ENCODE peak calls at places on chromosome 10, in five cellular contexts. C, L, R, F and U are unnamed samples.

GRCh38 chr10:97889461-97890265 is 40.0 kb downstream of the GOLGA7B start:
- DNase-seq in R (no peak), F (peak; percentile 58), C (no peak), L (peak; percentile 80), U (peak; percentile 96)

GRCh38 chr10:3122486-3123205 is 49.9 kb downstream of the PITRM1 start:
- DNase-seq in L (no peak), R (no peak), F (peak; percentile 83), C (no peak), U (peak; percentile 61)

GRCh38 chr10:4194231-4194630 is 409.2 kb upstream of the KLF6 start:
- DNase-seq in R (no peak), L (no peak), C (no peak), F (no peak), U (no peak)

GRCh38 chr10:50614444-50615137 is 9.2 kb downstream of the SGMS1 start:
- DNase-seq in L (peak; percentile 52), R (peak; percentile 51), C (no peak), F (no peak), U (no peak)

GRCh38 chr10:35328404-35329037 is 7.8 kb upstream of the CCNY start:
- DNase-seq in R (no peak), C (no peak), F (no peak), L (no peak), U (no peak)

GRCh38 chr10:49395741-49396665 is at the start of gene DRGX:
- DNase-seq in R (no peak), C (no peak), L (no peak), F (no peak), U (no peak)

GRCh38 chr10:22992075-22992474 is 64.2 kb downstream of the ARMC3 start:
- DNase-seq in R (no peak), F (no peak), C (no peak), L (no peak), U (no peak)

GRCh38 chr10:68992721-68993440 is 4.3 kb downstream of the KIFBP start:
- DNase-seq in C (no peak), L (peak; percentile 47), F (no peak), R (no peak), U (no peak)

GRCh38 chr10:55351431-55351830 is 550.4 kb upstream of the PCDH15 start:
- DNase-seq in C (no peak), R (no peak), L (no peak), F (no peak), U (no peak)

GRCh38 chr10:21993360-21994001 is 10.0 kb downstream of the DNAJC1 start:
- DNase-seq in R (no peak), C (no peak), L (no peak), F (no peak), U (no peak)

GRCh38 chr10:70693619-70694286 is 21.4 kb downstream of the ADAMTS14 start:
- DNase-seq in C (peak; percentile 55), L (no peak), F (no peak), R (no peak), U (no peak)

GRCh38 chr10:45100429-45100828 is 99.7 kb downstream of the ZNF22 start:
- DNase-seq in F (no peak), C (no peak), L (no peak), R (no peak), U (no peak)

GRCh38 chr10:91090761-91091529 is 129.5 kb upstream of the PCGF5 start:
- DNase-seq in L (no peak), R (no peak), C (no peak), F (no peak), U (no peak)

GRCh38 chr10:101941871-101942270 is 98.3 kb upstream of the KCNIP2 start:
- DNase-seq in L (no peak), C (no peak), F (no peak), R (no peak), U (no peak)

GRCh38 chr10:19629559-19629958 is 186.7 kb upstream of the PLXDC2 start:
- DNase-seq in C (peak; percentile 58), R (peak; percentile 19), F (no peak), L (peak; percentile 51), U (peak; percentile 86)

GRCh38 chr10:49096890-49097445 is 18.4 kb downstream of the VSTM4 start:
- DNase-seq in F (no peak), C (no peak), R (no peak), L (no peak), U (no peak)

GRCh38 chr10:109343293-109343692 is 580.0 kb downstream of the XPNPEP1 start:
- DNase-seq in F (peak; percentile 50), C (no peak), R (no peak), L (no peak), U (no peak)

GRCh38 chr10:34522542-34522941 is 292.6 kb downstream of the PARD3 start:
- DNase-seq in R (no peak), L (no peak), C (no peak), F (no peak), U (no peak)

GRCh38 chr10:110445871-110446270 is 51.8 kb upstream of the DUSP5 start:
- DNase-seq in C (no peak), F (no peak), L (peak; percentile 4), R (no peak), U (no peak)

GRCh38 chr10:108187396-108188012 is 1023.0 kb upstream of the SORCS1 start:
- DNase-seq in L (no peak), F (no peak), R (no peak), C (no peak), U (no peak)

GRCh38 chr10:21495686-21496284 is 29.7 kb downstream of the SKIDA1 start:
- DNase-seq in R (peak; percentile 95), F (peak; percentile 93), C (peak; percentile 74), L (peak; percentile 87), U (peak; percentile 94)

GRCh38 chr10:11311027-11311426 is 293.4 kb downstream of the CELF2 start:
- DNase-seq in R (no peak), F (no peak), C (no peak), L (no peak), U (no peak)

GRCh38 chr10:74381291-74381885 is 230.4 kb downstream of the ADK start:
- DNase-seq in F (no peak), C (no peak), R (no peak), L (no peak), U (no peak)

GRCh38 chr10:96896884-96897589 is 64.9 kb downstream of the LCOR start:
- DNase-seq in R (no peak), L (no peak), C (no peak), F (no peak), U (no peak)

GRCh38 chr10:78805176-78805575 is 263.6 kb upstream of the ZMIZ1 start:
- DNase-seq in L (peak; percentile 54), C (peak; percentile 38), F (no peak), R (peak; percentile 28), U (peak; percentile 79)

GRCh38 chr10:109474817-109475216 is 448.5 kb downstream of the XPNPEP1 start:
- DNase-seq in C (no peak), R (no peak), L (no peak), F (no peak), U (no peak)

GRCh38 chr10:106819490-106819889 is 345.0 kb downstream of the SORCS1 start:
- DNase-seq in F (no peak), R (no peak), C (no peak), L (no peak), U (no peak)

GRCh38 chr10:35329520-35329919 is 6.8 kb upstream of the CCNY start:
- DNase-seq in L (no peak), C (no peak), R (no peak), F (no peak), U (no peak)

GRCh38 chr10:115773832-115774231 is 499.2 kb downstream of the GFRA1 start:
- DNase-seq in R (no peak), F (no peak), L (no peak), C (no peak), U (no peak)